ENCODE peak calls at places on chromosomes 13 and 19, in ten cellular contexts. One of them, this sample, is unnamed.

GRCh38 chr19:8539621-8540149 is 25.7 kb upstream of the ZNF414 start:
- DNase-seq in activated CD8-positive, alpha-beta T cell treated with anti-CD3 and anti-CD28 coated beads for 36 hours: no peak
- DNase-seq in progenitor cell of endocrine pancreas: no peak
- DNase-seq in AG08395: no peak
- DNase-seq in effector memory CD4-positive, alpha-beta T cell: no peak
- DNase-seq in A172: no peak
- DNase-seq in fibroblast of the aortic adventitia: no peak
- DNase-seq in activated T-helper 2 cell treated with anti-CD3 and anti-CD28 coated beads, Interferon-gamma antibody, Interleukin-2, Interleukin-4, amounts not matched to agents 10 μg/mL and 5 μg/mL and 100 μg/mL, durations not matched to agents 14 hours and 24 hours and 36 hours: no peak
- DNase-seq in T-helper 2 cell: no peak
- DNase-seq in astrocyte of the spinal cord: no peak
- DNase-seq in this sample: no peak

GRCh38 chr13:50615234-50615633 is 228.3 kb downstream of the DLEU7 start:
- DNase-seq in astrocyte of the spinal cord: no peak
- DNase-seq in activated T-helper 2 cell treated with anti-CD3 and anti-CD28 coated beads, Interferon-gamma antibody, Interleukin-2, Interleukin-4, amounts not matched to agents 10 μg/mL and 5 μg/mL and 100 μg/mL, durations not matched to agents 14 hours and 24 hours and 36 hours: no peak
- DNase-seq in fibroblast of the aortic adventitia: no peak
- DNase-seq in T-helper 2 cell: no peak
- DNase-seq in A172: no peak
- DNase-seq in AG08395: no peak
- DNase-seq in effector memory CD4-positive, alpha-beta T cell: no peak
- DNase-seq in activated CD8-positive, alpha-beta T cell treated with anti-CD3 and anti-CD28 coated beads for 36 hours: no peak
- DNase-seq in progenitor cell of endocrine pancreas: no peak
- DNase-seq in this sample: no peak

GRCh38 chr13:106570354-106570822 is 2.5 kb upstream of the ARGLU1 start:
- DNase-seq in progenitor cell of endocrine pancreas: peak; percentile 36
- DNase-seq in AG08395: no peak
- DNase-seq in activated CD8-positive, alpha-beta T cell treated with anti-CD3 and anti-CD28 coated beads for 36 hours: peak; percentile 71
- DNase-seq in T-helper 2 cell: peak; percentile 77
- DNase-seq in effector memory CD4-positive, alpha-beta T cell: peak; percentile 63
- DNase-seq in astrocyte of the spinal cord: no peak
- DNase-seq in activated T-helper 2 cell treated with anti-CD3 and anti-CD28 coated beads, Interferon-gamma antibody, Interleukin-2, Interleukin-4, amounts not matched to agents 10 μg/mL and 5 μg/mL and 100 μg/mL, durations not matched to agents 14 hours and 24 hours and 36 hours: peak; percentile 33
- DNase-seq in fibroblast of the aortic adventitia: peak; percentile 68
- DNase-seq in A172: peak; percentile 79
- DNase-seq in this sample: peak; percentile 88

GRCh38 chr13:64007334-64007733 is 2591.7 kb upstream of the PCDH20 start:
- DNase-seq in progenitor cell of endocrine pancreas: no peak
- DNase-seq in fibroblast of the aortic adventitia: peak; percentile 10
- DNase-seq in activated CD8-positive, alpha-beta T cell treated with anti-CD3 and anti-CD28 coated beads for 36 hours: no peak
- DNase-seq in astrocyte of the spinal cord: no peak
- DNase-seq in effector memory CD4-positive, alpha-beta T cell: no peak
- DNase-seq in T-helper 2 cell: no peak
- DNase-seq in A172: peak; percentile 3
- DNase-seq in activated T-helper 2 cell treated with anti-CD3 and anti-CD28 coated beads, Interferon-gamma antibody, Interleukin-2, Interleukin-4, amounts not matched to agents 10 μg/mL and 5 μg/mL and 100 μg/mL, durations not matched to agents 14 hours and 24 hours and 36 hours: no peak
- DNase-seq in AG08395: no peak
- DNase-seq in this sample: no peak

GRCh38 chr13:28047784-28048388 is 52.5 kb downstream of the FLT3 start:
- DNase-seq in activated T-helper 2 cell treated with anti-CD3 and anti-CD28 coated beads, Interferon-gamma antibody, Interleukin-2, Interleukin-4, amounts not matched to agents 10 μg/mL and 5 μg/mL and 100 μg/mL, durations not matched to agents 14 hours and 24 hours and 36 hours: no peak
- DNase-seq in A172: peak; percentile 26
- DNase-seq in progenitor cell of endocrine pancreas: no peak
- DNase-seq in astrocyte of the spinal cord: peak; percentile 13
- DNase-seq in AG08395: peak; percentile 6
- DNase-seq in activated CD8-positive, alpha-beta T cell treated with anti-CD3 and anti-CD28 coated beads for 36 hours: no peak
- DNase-seq in T-helper 2 cell: no peak
- DNase-seq in effector memory CD4-positive, alpha-beta T cell: no peak
- DNase-seq in fibroblast of the aortic adventitia: no peak
- DNase-seq in this sample: no peak

GRCh38 chr13:113043931-113044330 is 61.7 kb upstream of the F7 start:
- DNase-seq in A172: no peak
- DNase-seq in progenitor cell of endocrine pancreas: no peak
- DNase-seq in AG08395: no peak
- DNase-seq in fibroblast of the aortic adventitia: no peak
- DNase-seq in activated T-helper 2 cell treated with anti-CD3 and anti-CD28 coated beads, Interferon-gamma antibody, Interleukin-2, Interleukin-4, amounts not matched to agents 10 μg/mL and 5 μg/mL and 100 μg/mL, durations not matched to agents 14 hours and 24 hours and 36 hours: no peak
- DNase-seq in effector memory CD4-positive, alpha-beta T cell: no peak
- DNase-seq in T-helper 2 cell: no peak
- DNase-seq in activated CD8-positive, alpha-beta T cell treated with anti-CD3 and anti-CD28 coated beads for 36 hours: no peak
- DNase-seq in astrocyte of the spinal cord: no peak
- DNase-seq in this sample: no peak

GRCh38 chr13:41681587-41681986 is 224.2 kb downstream of the RGCC start:
- DNase-seq in AG08395: no peak
- DNase-seq in A172: no peak
- DNase-seq in activated CD8-positive, alpha-beta T cell treated with anti-CD3 and anti-CD28 coated beads for 36 hours: no peak
- DNase-seq in astrocyte of the spinal cord: no peak
- DNase-seq in T-helper 2 cell: no peak
- DNase-seq in activated T-helper 2 cell treated with anti-CD3 and anti-CD28 coated beads, Interferon-gamma antibody, Interleukin-2, Interleukin-4, amounts not matched to agents 10 μg/mL and 5 μg/mL and 100 μg/mL, durations not matched to agents 14 hours and 24 hours and 36 hours: no peak
- DNase-seq in progenitor cell of endocrine pancreas: no peak
- DNase-seq in effector memory CD4-positive, alpha-beta T cell: no peak
- DNase-seq in fibroblast of the aortic adventitia: no peak
- DNase-seq in this sample: no peak

GRCh38 chr19:36747750-36748149 is 24.9 kb downstream of the ZNF850 start:
- DNase-seq in fibroblast of the aortic adventitia: no peak
- DNase-seq in progenitor cell of endocrine pancreas: no peak
- DNase-seq in activated CD8-positive, alpha-beta T cell treated with anti-CD3 and anti-CD28 coated beads for 36 hours: no peak
- DNase-seq in astrocyte of the spinal cord: no peak
- DNase-seq in T-helper 2 cell: no peak
- DNase-seq in activated T-helper 2 cell treated with anti-CD3 and anti-CD28 coated beads, Interferon-gamma antibody, Interleukin-2, Interleukin-4, amounts not matched to agents 10 μg/mL and 5 μg/mL and 100 μg/mL, durations not matched to agents 14 hours and 24 hours and 36 hours: no peak
- DNase-seq in effector memory CD4-positive, alpha-beta T cell: no peak
- DNase-seq in AG08395: no peak
- DNase-seq in A172: no peak
- DNase-seq in this sample: no peak

GRCh38 chr19:45667620-45668341 is at the start of gene GIPR:
- DNase-seq in activated CD8-positive, alpha-beta T cell treated with anti-CD3 and anti-CD28 coated beads for 36 hours: peak; percentile 86
- DNase-seq in A172: peak; percentile 52
- DNase-seq in fibroblast of the aortic adventitia: no peak
- DNase-seq in astrocyte of the spinal cord: no peak
- DNase-seq in T-helper 2 cell: peak; percentile 47
- DNase-seq in progenitor cell of endocrine pancreas: peak; percentile 52
- DNase-seq in AG08395: peak; percentile 56
- DNase-seq in effector memory CD4-positive, alpha-beta T cell: peak; percentile 24
- DNase-seq in activated T-helper 2 cell treated with anti-CD3 and anti-CD28 coated beads, Interferon-gamma antibody, Interleukin-2, Interleukin-4, amounts not matched to agents 10 μg/mL and 5 μg/mL and 100 μg/mL, durations not matched to agents 14 hours and 24 hours and 36 hours: peak; percentile 45
- DNase-seq in this sample: peak; percentile 83

GRCh38 chr13:108902557-108903155 is 273.2 kb downstream of the MYO16 start:
- DNase-seq in effector memory CD4-positive, alpha-beta T cell: no peak
- DNase-seq in astrocyte of the spinal cord: no peak
- DNase-seq in AG08395: no peak
- DNase-seq in A172: no peak
- DNase-seq in fibroblast of the aortic adventitia: no peak
- DNase-seq in activated CD8-positive, alpha-beta T cell treated with anti-CD3 and anti-CD28 coated beads for 36 hours: no peak
- DNase-seq in progenitor cell of endocrine pancreas: no peak
- DNase-seq in activated T-helper 2 cell treated with anti-CD3 and anti-CD28 coated beads, Interferon-gamma antibody, Interleukin-2, Interleukin-4, amounts not matched to agents 10 μg/mL and 5 μg/mL and 100 μg/mL, durations not matched to agents 14 hours and 24 hours and 36 hours: no peak
- DNase-seq in T-helper 2 cell: no peak
- DNase-seq in this sample: no peak

GRCh38 chr13:49388256-49388655 is 55.6 kb downstream of the CAB39L start:
- DNase-seq in activated T-helper 2 cell treated with anti-CD3 and anti-CD28 coated beads, Interferon-gamma antibody, Interleukin-2, Interleukin-4, amounts not matched to agents 10 μg/mL and 5 μg/mL and 100 μg/mL, durations not matched to agents 14 hours and 24 hours and 36 hours: no peak
- DNase-seq in T-helper 2 cell: no peak
- DNase-seq in A172: no peak
- DNase-seq in fibroblast of the aortic adventitia: no peak
- DNase-seq in activated CD8-positive, alpha-beta T cell treated with anti-CD3 and anti-CD28 coated beads for 36 hours: no peak
- DNase-seq in AG08395: no peak
- DNase-seq in astrocyte of the spinal cord: no peak
- DNase-seq in effector memory CD4-positive, alpha-beta T cell: no peak
- DNase-seq in progenitor cell of endocrine pancreas: no peak
- DNase-seq in this sample: no peak

GRCh38 chr19:18551631-18552030 is 6.0 kb upstream of the KXD1 start:
- DNase-seq in A172: no peak
- DNase-seq in progenitor cell of endocrine pancreas: no peak
- DNase-seq in astrocyte of the spinal cord: no peak
- DNase-seq in activated T-helper 2 cell treated with anti-CD3 and anti-CD28 coated beads, Interferon-gamma antibody, Interleukin-2, Interleukin-4, amounts not matched to agents 10 μg/mL and 5 μg/mL and 100 μg/mL, durations not matched to agents 14 hours and 24 hours and 36 hours: no peak
- DNase-seq in activated CD8-positive, alpha-beta T cell treated with anti-CD3 and anti-CD28 coated beads for 36 hours: no peak
- DNase-seq in T-helper 2 cell: no peak
- DNase-seq in AG08395: no peak
- DNase-seq in effector memory CD4-positive, alpha-beta T cell: no peak
- DNase-seq in fibroblast of the aortic adventitia: no peak
- DNase-seq in this sample: peak; percentile 79

GRCh38 chr13:36006347-36006746 is 124.8 kb downstream of the DCLK1 start:
- DNase-seq in fibroblast of the aortic adventitia: peak; percentile 52
- DNase-seq in effector memory CD4-positive, alpha-beta T cell: no peak
- DNase-seq in T-helper 2 cell: no peak
- DNase-seq in activated T-helper 2 cell treated with anti-CD3 and anti-CD28 coated beads, Interferon-gamma antibody, Interleukin-2, Interleukin-4, amounts not matched to agents 10 μg/mL and 5 μg/mL and 100 μg/mL, durations not matched to agents 14 hours and 24 hours and 36 hours: no peak
- DNase-seq in activated CD8-positive, alpha-beta T cell treated with anti-CD3 and anti-CD28 coated beads for 36 hours: no peak
- DNase-seq in A172: no peak
- DNase-seq in AG08395: no peak
- DNase-seq in astrocyte of the spinal cord: no peak
- DNase-seq in progenitor cell of endocrine pancreas: no peak
- DNase-seq in this sample: no peak

GRCh38 chr13:45055902-45056648 is 64.2 kb upstream of the GTF2F2 start:
- DNase-seq in A172: peak; percentile 59
- DNase-seq in effector memory CD4-positive, alpha-beta T cell: no peak
- DNase-seq in progenitor cell of endocrine pancreas: no peak
- DNase-seq in AG08395: peak; percentile 53
- DNase-seq in activated CD8-positive, alpha-beta T cell treated with anti-CD3 and anti-CD28 coated beads for 36 hours: peak; percentile 49
- DNase-seq in astrocyte of the spinal cord: peak; percentile 64
- DNase-seq in activated T-helper 2 cell treated with anti-CD3 and anti-CD28 coated beads, Interferon-gamma antibody, Interleukin-2, Interleukin-4, amounts not matched to agents 10 μg/mL and 5 μg/mL and 100 μg/mL, durations not matched to agents 14 hours and 24 hours and 36 hours: no peak
- DNase-seq in fibroblast of the aortic adventitia: peak; percentile 95
- DNase-seq in T-helper 2 cell: no peak
- DNase-seq in this sample: no peak

GRCh38 chr13:46569471-46569870 is 16.5 kb downstream of the LRCH1 start:
- DNase-seq in fibroblast of the aortic adventitia: no peak
- DNase-seq in progenitor cell of endocrine pancreas: no peak
- DNase-seq in A172: no peak
- DNase-seq in effector memory CD4-positive, alpha-beta T cell: no peak
- DNase-seq in activated CD8-positive, alpha-beta T cell treated with anti-CD3 and anti-CD28 coated beads for 36 hours: no peak
- DNase-seq in activated T-helper 2 cell treated with anti-CD3 and anti-CD28 coated beads, Interferon-gamma antibody, Interleukin-2, Interleukin-4, amounts not matched to agents 10 μg/mL and 5 μg/mL and 100 μg/mL, durations not matched to agents 14 hours and 24 hours and 36 hours: no peak
- DNase-seq in astrocyte of the spinal cord: no peak
- DNase-seq in AG08395: no peak
- DNase-seq in T-helper 2 cell: no peak
- DNase-seq in this sample: no peak

GRCh38 chr13:45341799-45342584 is 1.0 kb upstream of the TPT1 start:
- DNase-seq in effector memory CD4-positive, alpha-beta T cell: no peak
- DNase-seq in activated T-helper 2 cell treated with anti-CD3 and anti-CD28 coated beads, Interferon-gamma antibody, Interleukin-2, Interleukin-4, amounts not matched to agents 10 μg/mL and 5 μg/mL and 100 μg/mL, durations not matched to agents 14 hours and 24 hours and 36 hours: no peak
- DNase-seq in T-helper 2 cell: no peak
- DNase-seq in fibroblast of the aortic adventitia: peak; percentile 75
- DNase-seq in activated CD8-positive, alpha-beta T cell treated with anti-CD3 and anti-CD28 coated beads for 36 hours: no peak
- DNase-seq in AG08395: peak; percentile 23
- DNase-seq in astrocyte of the spinal cord: peak; percentile 60
- DNase-seq in progenitor cell of endocrine pancreas: no peak
- DNase-seq in A172: no peak
- DNase-seq in this sample: peak; percentile 51

GRCh38 chr13:30739646-30740642 is 4.6 kb downstream of the ALOX5AP start:
- DNase-seq in A172: peak; percentile 91
- DNase-seq in effector memory CD4-positive, alpha-beta T cell: peak; percentile 51
- DNase-seq in activated CD8-positive, alpha-beta T cell treated with anti-CD3 and anti-CD28 coated beads for 36 hours: peak; percentile 89
- DNase-seq in activated T-helper 2 cell treated with anti-CD3 and anti-CD28 coated beads, Interferon-gamma antibody, Interleukin-2, Interleukin-4, amounts not matched to agents 10 μg/mL and 5 μg/mL and 100 μg/mL, durations not matched to agents 14 hours and 24 hours and 36 hours: peak; percentile 78
- DNase-seq in fibroblast of the aortic adventitia: peak; percentile 92
- DNase-seq in T-helper 2 cell: peak; percentile 46
- DNase-seq in progenitor cell of endocrine pancreas: no peak
- DNase-seq in AG08395: peak; percentile 71
- DNase-seq in astrocyte of the spinal cord: peak; percentile 91
- DNase-seq in this sample: no peak

GRCh38 chr19:49890349-49891311 is 6.1 kb downstream of the IL4I1 start:
- DNase-seq in AG08395: no peak
- DNase-seq in activated CD8-positive, alpha-beta T cell treated with anti-CD3 and anti-CD28 coated beads for 36 hours: peak; percentile 77
- DNase-seq in activated T-helper 2 cell treated with anti-CD3 and anti-CD28 coated beads, Interferon-gamma antibody, Interleukin-2, Interleukin-4, amounts not matched to agents 10 μg/mL and 5 μg/mL and 100 μg/mL, durations not matched to agents 14 hours and 24 hours and 36 hours: peak; percentile 28
- DNase-seq in T-helper 2 cell: peak; percentile 68
- DNase-seq in fibroblast of the aortic adventitia: no peak
- DNase-seq in effector memory CD4-positive, alpha-beta T cell: peak; percentile 58
- DNase-seq in astrocyte of the spinal cord: no peak
- DNase-seq in A172: no peak
- DNase-seq in progenitor cell of endocrine pancreas: no peak
- DNase-seq in this sample: no peak

GRCh38 chr13:110109910-110110309 is 197.0 kb downstream of the COL4A1 start:
- DNase-seq in progenitor cell of endocrine pancreas: no peak
- DNase-seq in T-helper 2 cell: no peak
- DNase-seq in activated CD8-positive, alpha-beta T cell treated with anti-CD3 and anti-CD28 coated beads for 36 hours: no peak
- DNase-seq in AG08395: peak; percentile 95
- DNase-seq in effector memory CD4-positive, alpha-beta T cell: no peak
- DNase-seq in A172: peak; percentile 90
- DNase-seq in astrocyte of the spinal cord: peak; percentile 91
- DNase-seq in activated T-helper 2 cell treated with anti-CD3 and anti-CD28 coated beads, Interferon-gamma antibody, Interleukin-2, Interleukin-4, amounts not matched to agents 10 μg/mL and 5 μg/mL and 100 μg/mL, durations not matched to agents 14 hours and 24 hours and 36 hours: no peak
- DNase-seq in fibroblast of the aortic adventitia: peak; percentile 92
- DNase-seq in this sample: no peak

GRCh38 chr19:5182811-5183210 is 157.8 kb downstream of the PTPRS start:
- DNase-seq in A172: no peak
- DNase-seq in activated T-helper 2 cell treated with anti-CD3 and anti-CD28 coated beads, Interferon-gamma antibody, Interleukin-2, Interleukin-4, amounts not matched to agents 10 μg/mL and 5 μg/mL and 100 μg/mL, durations not matched to agents 14 hours and 24 hours and 36 hours: no peak
- DNase-seq in astrocyte of the spinal cord: no peak
- DNase-seq in progenitor cell of endocrine pancreas: no peak
- DNase-seq in T-helper 2 cell: no peak
- DNase-seq in AG08395: no peak
- DNase-seq in effector memory CD4-positive, alpha-beta T cell: no peak
- DNase-seq in activated CD8-positive, alpha-beta T cell treated with anti-CD3 and anti-CD28 coated beads for 36 hours: no peak
- DNase-seq in fibroblast of the aortic adventitia: peak; percentile 57
- DNase-seq in this sample: no peak

GRCh38 chr13:38713046-38713445 is 26.2 kb downstream of the FREM2 start:
- DNase-seq in progenitor cell of endocrine pancreas: no peak
- DNase-seq in astrocyte of the spinal cord: no peak
- DNase-seq in activated T-helper 2 cell treated with anti-CD3 and anti-CD28 coated beads, Interferon-gamma antibody, Interleukin-2, Interleukin-4, amounts not matched to agents 10 μg/mL and 5 μg/mL and 100 μg/mL, durations not matched to agents 14 hours and 24 hours and 36 hours: no peak
- DNase-seq in activated CD8-positive, alpha-beta T cell treated with anti-CD3 and anti-CD28 coated beads for 36 hours: no peak
- DNase-seq in AG08395: no peak
- DNase-seq in fibroblast of the aortic adventitia: no peak
- DNase-seq in effector memory CD4-positive, alpha-beta T cell: no peak
- DNase-seq in A172: no peak
- DNase-seq in T-helper 2 cell: no peak
- DNase-seq in this sample: no peak

GRCh38 chr19:33818426-33818825 is 21.8 kb downstream of the KCTD15 start:
- DNase-seq in A172: no peak
- DNase-seq in AG08395: no peak
- DNase-seq in fibroblast of the aortic adventitia: no peak
- DNase-seq in activated CD8-positive, alpha-beta T cell treated with anti-CD3 and anti-CD28 coated beads for 36 hours: no peak
- DNase-seq in activated T-helper 2 cell treated with anti-CD3 and anti-CD28 coated beads, Interferon-gamma antibody, Interleukin-2, Interleukin-4, amounts not matched to agents 10 μg/mL and 5 μg/mL and 100 μg/mL, durations not matched to agents 14 hours and 24 hours and 36 hours: no peak
- DNase-seq in effector memory CD4-positive, alpha-beta T cell: no peak
- DNase-seq in T-helper 2 cell: no peak
- DNase-seq in astrocyte of the spinal cord: no peak
- DNase-seq in progenitor cell of endocrine pancreas: no peak
- DNase-seq in this sample: no peak

GRCh38 chr19:38684078-38684861 is 36.8 kb downstream of the ACTN4 start:
- DNase-seq in A172: peak; percentile 98
- DNase-seq in T-helper 2 cell: peak; percentile 46
- DNase-seq in activated CD8-positive, alpha-beta T cell treated with anti-CD3 and anti-CD28 coated beads for 36 hours: peak; percentile 66
- DNase-seq in astrocyte of the spinal cord: peak; percentile 95
- DNase-seq in AG08395: peak; percentile 89
- DNase-seq in progenitor cell of endocrine pancreas: no peak
- DNase-seq in effector memory CD4-positive, alpha-beta T cell: peak; percentile 49
- DNase-seq in fibroblast of the aortic adventitia: peak; percentile 95
- DNase-seq in activated T-helper 2 cell treated with anti-CD3 and anti-CD28 coated beads, Interferon-gamma antibody, Interleukin-2, Interleukin-4, amounts not matched to agents 10 μg/mL and 5 μg/mL and 100 μg/mL, durations not matched to agents 14 hours and 24 hours and 36 hours: no peak
- DNase-seq in this sample: no peak

GRCh38 chr13:73341748-73342147 is 282.9 kb downstream of the KLF5 start:
- DNase-seq in AG08395: peak; percentile 47
- DNase-seq in effector memory CD4-positive, alpha-beta T cell: no peak
- DNase-seq in A172: peak; percentile 84
- DNase-seq in activated T-helper 2 cell treated with anti-CD3 and anti-CD28 coated beads, Interferon-gamma antibody, Interleukin-2, Interleukin-4, amounts not matched to agents 10 μg/mL and 5 μg/mL and 100 μg/mL, durations not matched to agents 14 hours and 24 hours and 36 hours: no peak
- DNase-seq in progenitor cell of endocrine pancreas: no peak
- DNase-seq in T-helper 2 cell: no peak
- DNase-seq in fibroblast of the aortic adventitia: peak; percentile 25
- DNase-seq in activated CD8-positive, alpha-beta T cell treated with anti-CD3 and anti-CD28 coated beads for 36 hours: no peak
- DNase-seq in astrocyte of the spinal cord: peak; percentile 47
- DNase-seq in this sample: no peak

GRCh38 chr13:63012016-63012415 is 1596.4 kb upstream of the PCDH20 start:
- DNase-seq in AG08395: no peak
- DNase-seq in T-helper 2 cell: no peak
- DNase-seq in activated CD8-positive, alpha-beta T cell treated with anti-CD3 and anti-CD28 coated beads for 36 hours: no peak
- DNase-seq in activated T-helper 2 cell treated with anti-CD3 and anti-CD28 coated beads, Interferon-gamma antibody, Interleukin-2, Interleukin-4, amounts not matched to agents 10 μg/mL and 5 μg/mL and 100 μg/mL, durations not matched to agents 14 hours and 24 hours and 36 hours: no peak
- DNase-seq in progenitor cell of endocrine pancreas: no peak
- DNase-seq in astrocyte of the spinal cord: no peak
- DNase-seq in effector memory CD4-positive, alpha-beta T cell: no peak
- DNase-seq in fibroblast of the aortic adventitia: no peak
- DNase-seq in A172: no peak
- DNase-seq in this sample: no peak

GRCh38 chr13:48709213-48709612 is 55.5 kb downstream of the CYSLTR2 start:
- DNase-seq in AG08395: no peak
- DNase-seq in astrocyte of the spinal cord: no peak
- DNase-seq in activated T-helper 2 cell treated with anti-CD3 and anti-CD28 coated beads, Interferon-gamma antibody, Interleukin-2, Interleukin-4, amounts not matched to agents 10 μg/mL and 5 μg/mL and 100 μg/mL, durations not matched to agents 14 hours and 24 hours and 36 hours: no peak
- DNase-seq in A172: no peak
- DNase-seq in activated CD8-positive, alpha-beta T cell treated with anti-CD3 and anti-CD28 coated beads for 36 hours: no peak
- DNase-seq in fibroblast of the aortic adventitia: no peak
- DNase-seq in progenitor cell of endocrine pancreas: no peak
- DNase-seq in effector memory CD4-positive, alpha-beta T cell: no peak
- DNase-seq in T-helper 2 cell: no peak
- DNase-seq in this sample: no peak

GRCh38 chr13:20340759-20341161 is 108.6 kb upstream of the GJB6 start:
- DNase-seq in activated T-helper 2 cell treated with anti-CD3 and anti-CD28 coated beads, Interferon-gamma antibody, Interleukin-2, Interleukin-4, amounts not matched to agents 10 μg/mL and 5 μg/mL and 100 μg/mL, durations not matched to agents 14 hours and 24 hours and 36 hours: no peak
- DNase-seq in fibroblast of the aortic adventitia: peak; percentile 39
- DNase-seq in AG08395: no peak
- DNase-seq in progenitor cell of endocrine pancreas: no peak
- DNase-seq in effector memory CD4-positive, alpha-beta T cell: no peak
- DNase-seq in T-helper 2 cell: no peak
- DNase-seq in A172: no peak
- DNase-seq in astrocyte of the spinal cord: no peak
- DNase-seq in activated CD8-positive, alpha-beta T cell treated with anti-CD3 and anti-CD28 coated beads for 36 hours: no peak
- DNase-seq in this sample: no peak

GRCh38 chr19:46736544-46737274 is 9.1 kb upstream of the FKRP start:
- DNase-seq in activated CD8-positive, alpha-beta T cell treated with anti-CD3 and anti-CD28 coated beads for 36 hours: no peak
- DNase-seq in astrocyte of the spinal cord: no peak
- DNase-seq in effector memory CD4-positive, alpha-beta T cell: no peak
- DNase-seq in T-helper 2 cell: no peak
- DNase-seq in activated T-helper 2 cell treated with anti-CD3 and anti-CD28 coated beads, Interferon-gamma antibody, Interleukin-2, Interleukin-4, amounts not matched to agents 10 μg/mL and 5 μg/mL and 100 μg/mL, durations not matched to agents 14 hours and 24 hours and 36 hours: no peak
- DNase-seq in AG08395: peak; percentile 67
- DNase-seq in A172: no peak
- DNase-seq in progenitor cell of endocrine pancreas: no peak
- DNase-seq in fibroblast of the aortic adventitia: no peak
- DNase-seq in this sample: no peak

This sample was measured in T47D.